ENCODE peak calls at places on chromosomes 3 and 15, in ten cellular contexts. S is uterus; A is SK-N-SH; Z is CD8-positive, alpha-beta T cell; Y is A549; F is fibroblast of lung; U is GM23338; X is hepatocyte; B is tibial nerve; J is neural progenitor cell. P is an unnamed sample. For H3K4me1, the result is how much of the 10 kb centered on the place peaks cover.

GRCh38 chr3:106193876-106194275 is 325.1 kb upstream of the CBLB start:
- DNase-seq in S (no peak), F (no peak), B (no peak), U (no peak), Y (no peak), J (no peak), Z (no peak), A (no peak), X (no peak), P (no peak)

GRCh38 chr3:139281512-139282196 is 62.2 kb upstream of the MRPS22 start:
- DNase-seq in S (no peak), U (no peak), A (peak), B (no peak), Y (no peak), J (no peak), Z (no peak), X (no peak), F (no peak), P (no peak)

GRCh38 chr15:62894322-62895085 is 148.0 kb upstream of the TPM1 start:
- DNase-seq in Z (no peak), A (no peak), U (no peak), J (no peak), B (no peak), S (no peak), Y (no peak), X (no peak), F (no peak), P (no peak)

GRCh38 chr3:47485812-47486211 is 10.1 kb upstream of the SCAP start:
- DNase-seq in Z (no peak), S (no peak), F (no peak), B (no peak), X (no peak), Y (no peak), U (no peak), J (no peak), A (no peak), P (no peak)

GRCh38 chr3:190266915-190267290 is 55.3 kb downstream of the CLDN1 start:
- DNase-seq in Z (no peak), J (no peak), S (no peak), X (no peak), Y (no peak), B (no peak), A (no peak), U (no peak), F (peak), P (no peak)

GRCh38 chr3:119375510-119375909 is 81.3 kb downstream of the ARHGAP31 start:
- DNase-seq in J (no peak), S (no peak), X (no peak), F (no peak), Z (no peak), U (no peak), B (no peak), A (no peak), Y (no peak), P (no peak)

GRCh38 chr3:191343115-191343514 is 12.8 kb upstream of the UTS2B start:
- DNase-seq in Z (no peak), X (no peak), B (no peak), A (no peak), U (no peak), S (no peak), Y (no peak), J (no peak), F (peak), P (no peak)

GRCh38 chr3:46944191-46944590 is 32.4 kb downstream of the CCDC12 start:
- DNase-seq in F (no peak), Y (no peak), A (no peak), Z (no peak), S (no peak), X (no peak), U (peak), B (no peak), J (no peak), P (no peak)

GRCh38 chr3:99651561-99651960 is 13.2 kb downstream of the COL8A1 start:
- DNase-seq in X (peak), A (no peak), Z (no peak), J (no peak), Y (no peak), U (no peak), S (peak), B (peak), F (peak), P (no peak)

GRCh38 chr3:89571707-89572106 is 464.3 kb downstream of the EPHA3 start:
- DNase-seq in S (no peak), B (no peak), Y (no peak), U (no peak), J (no peak), Z (no peak), X (no peak), F (peak), A (no peak), P (no peak)

GRCh38 chr15:98288091-98288590 is 327.6 kb downstream of the ARRDC4 start:
- DNase-seq in B (no peak), F (no peak), X (no peak), Z (no peak), Y (no peak), A (no peak), U (no peak), S (no peak), J (no peak), P (no peak)

GRCh38 chr3:25664066-25664809 is 469 bp downstream of the TOP2B start:
- DNase-seq in Z (peak), X (peak), B (peak), J (peak), U (peak), Y (peak), A (peak), S (peak), F (peak), P (peak)

GRCh38 chr15:77013786-77014136 is 18.8 kb downstream of the PSTPIP1 start:
- DNase-seq in X (no peak), F (no peak), J (no peak), B (no peak), U (no peak), S (no peak), A (no peak), Z (peak), Y (no peak), P (no peak)

GRCh38 chr3:46406786-46407611 is at the start of the genes CCR5AS and CCRL2:
- DNase-seq in Y (no peak), J (no peak), U (no peak), S (peak), A (no peak), B (peak), X (peak), F (peak), Z (peak), P (no peak)

GRCh38 chr3:135023985-135024658 is 229.1 kb downstream of the EPHB1 start:
- DNase-seq in Z (no peak), X (no peak), B (no peak), U (no peak), A (no peak), F (no peak), S (no peak), J (no peak), Y (no peak), P (no peak)

GRCh38 chr3:191235331-191236314 is 36.6 kb downstream of the OSTN start:
- DNase-seq in Z (no peak), A (no peak), Y (no peak), J (no peak), F (peak), X (no peak), B (no peak), U (no peak), S (no peak), P (no peak)

GRCh38 chr3:15647629-15648167 is 46.2 kb downstream of the BTD start:
- DNase-seq in U (no peak), Z (peak), F (peak), S (no peak), B (no peak), A (no peak), J (no peak), X (no peak), Y (no peak), P (no peak)

GRCh38 chr15:84598250-84598649 is 2.6 kb upstream of the ZSCAN2 start:
- DNase-seq in F (no peak), X (no peak), S (no peak), U (peak), J (peak), Z (peak), B (peak), Y (no peak), A (no peak), P (no peak)

GRCh38 chr3:105948108-105948507 is 79.3 kb upstream of the CBLB start:
- DNase-seq in J (no peak), S (no peak), Z (no peak), Y (no peak), X (no peak), B (no peak), A (no peak), U (no peak), F (no peak), P (no peak)

GRCh38 chr3:180912304-180913226 is at the start of gene FXR1:
- DNase-seq in F (peak), X (peak), J (peak), S (peak), B (peak), Z (peak), U (peak), Y (peak), A (peak), P (peak)

GRCh38 chr3:141266797-141267555 is 35.4 kb downstream of the PXYLP1 start:
- DNase-seq in J (no peak), X (no peak), S (no peak), U (no peak), Y (no peak), B (no peak), F (no peak), A (no peak), Z (peak), P (no peak)

GRCh38 chr3:120791958-120792357 is 49.4 kb downstream of the GTF2E1 start:
- DNase-seq in X (peak), A (no peak), J (no peak), Z (no peak), F (peak), B (no peak), Y (peak), S (no peak), U (no peak), P (no peak)
- H3K27ac ChIP-seq in X (no peak), A (no peak), J (no peak), Z (no peak), F (no peak), B (no peak), Y (peak), S (no peak), U (no peak), P (no peak)

GRCh38 chr15:28936481-28936881 is 50.7 kb downstream of the APBA2 start:
- DNase-seq in Y (no peak), J (no peak), A (no peak), X (no peak), Z (no peak), U (no peak), F (no peak), B (no peak), S (no peak), P (no peak)

GRCh38 chr15:28933710-28934445 is 48.1 kb downstream of the APBA2 start:
- DNase-seq in A (no peak), S (no peak), X (no peak), J (peak), F (no peak), Z (no peak), B (no peak), U (no peak), Y (no peak), P (no peak)

GRCh38 chr15:28934645-28935044 is 48.9 kb downstream of the APBA2 start:
- DNase-seq in Y (no peak), A (no peak), X (no peak), B (no peak), S (no peak), Z (no peak), F (no peak), J (no peak), U (no peak), P (no peak)

GRCh38 chr15:28936081-28936480 is 50.3 kb downstream of the APBA2 start:
- DNase-seq in Y (no peak), Z (no peak), A (no peak), X (no peak), F (no peak), J (no peak), U (no peak), S (no peak), B (no peak), P (no peak)

GRCh38 chr15:28935316-28935715 is 49.5 kb downstream of the APBA2 start:
- DNase-seq in B (no peak), A (no peak), Y (peak), S (no peak), U (peak), X (no peak), Z (peak), F (no peak), J (no peak), P (no peak)
- H3K4me1 ChIP-seq in B (under half), A (under half), Y (under half), S (under half), U (under half), X (under half), Z (half or more), F (under half), J (under half), P (under half)

GRCh38 chr3:196227629-196228493 is 11.5 kb downstream of the SLC51A start:
- DNase-seq in X (peak), B (no peak), S (no peak), J (no peak), A (no peak), U (peak), Z (no peak), Y (no peak), F (peak), P (no peak)
- TF ChIP-seq CTCF in X (no peak), B (no peak), S (no peak), J (no peak), A (no peak), U (no peak), Z (no peak), Y (no peak), F (no peak), P (no peak)

DNA sequence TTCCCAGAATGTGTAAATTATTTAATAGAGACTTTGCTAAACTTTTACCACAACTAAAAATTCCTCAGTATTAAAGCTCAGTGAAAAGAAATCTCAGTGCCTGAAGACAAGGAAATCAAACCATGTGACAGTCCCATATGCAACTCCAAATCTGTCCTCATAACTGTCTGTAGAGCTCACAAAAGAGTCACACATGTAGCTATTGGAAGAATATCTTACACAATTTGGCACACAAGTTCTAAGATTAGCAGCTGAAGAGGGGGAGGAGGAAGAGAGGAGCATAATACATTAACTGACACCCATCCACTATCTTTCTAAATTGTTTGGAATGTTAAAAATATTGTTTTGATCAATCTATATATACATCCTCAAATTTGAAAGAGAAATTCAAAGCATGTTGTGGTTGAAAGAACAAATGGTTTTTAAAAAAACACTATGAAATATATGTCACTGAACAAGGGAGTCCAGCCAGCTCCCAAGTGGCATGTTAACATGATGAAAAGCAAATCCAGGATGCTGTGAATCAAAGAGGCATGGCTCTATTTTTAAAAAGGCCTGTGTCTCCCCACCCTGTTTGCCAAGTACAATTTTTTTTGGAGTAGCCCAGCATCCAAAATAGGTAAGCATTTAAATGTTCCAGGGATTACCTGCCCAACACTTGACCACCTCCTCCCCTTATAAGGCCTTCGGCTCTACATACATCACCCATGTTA is 126.3 kb upstream of the NANOGP8 start:
- DNase-seq in Z (no peak), F (no peak), U (no peak), B (no peak), A (no peak), S (no peak), J (no peak), Y (no peak), X (no peak), P (no peak)
- H3K27ac ChIP-seq in Z (no peak), F (no peak), U (no peak), B (no peak), A (no peak), S (no peak), J (no peak), Y (no peak), X (no peak), P (no peak)

GRCh38 chr3:53169045-53169831 is 8.2 kb downstream of the PRKCD start:
- DNase-seq in F (no peak), A (peak), Y (no peak), X (no peak), S (no peak), Z (no peak), U (peak), B (no peak), J (peak), P (peak)
- H3K4me1 ChIP-seq in F (under half), A (under half), Y (under half), X (under half), S (under half), Z (under half), U (under half), B (half or more), J (under half), P (under half)

GRCh38 chr3:43155016-43155415 is 49.1 kb upstream of the POMGNT2 start:
- DNase-seq in X (no peak), U (no peak), Z (no peak), F (no peak), J (no peak), S (no peak), Y (no peak), B (no peak), A (no peak), P (no peak)

GRCh38 chr3:43152649-43153048 is 46.8 kb upstream of the POMGNT2 start:
- DNase-seq in S (no peak), Y (no peak), A (peak), F (peak), U (no peak), J (no peak), B (no peak), X (peak), Z (no peak), P (no peak)

GRCh38 chr3:43155464-43156121 is 49.7 kb upstream of the POMGNT2 start:
- DNase-seq in B (peak), F (peak), U (peak), A (no peak), Z (no peak), X (peak), Y (peak), J (peak), S (peak), P (peak)

GRCh38 chr3:43156812-43157455 is 51.1 kb upstream of the POMGNT2 start:
- DNase-seq in J (no peak), Z (no peak), A (no peak), S (no peak), F (no peak), B (peak), X (no peak), U (no peak), Y (no peak), P (no peak)

DNA sequence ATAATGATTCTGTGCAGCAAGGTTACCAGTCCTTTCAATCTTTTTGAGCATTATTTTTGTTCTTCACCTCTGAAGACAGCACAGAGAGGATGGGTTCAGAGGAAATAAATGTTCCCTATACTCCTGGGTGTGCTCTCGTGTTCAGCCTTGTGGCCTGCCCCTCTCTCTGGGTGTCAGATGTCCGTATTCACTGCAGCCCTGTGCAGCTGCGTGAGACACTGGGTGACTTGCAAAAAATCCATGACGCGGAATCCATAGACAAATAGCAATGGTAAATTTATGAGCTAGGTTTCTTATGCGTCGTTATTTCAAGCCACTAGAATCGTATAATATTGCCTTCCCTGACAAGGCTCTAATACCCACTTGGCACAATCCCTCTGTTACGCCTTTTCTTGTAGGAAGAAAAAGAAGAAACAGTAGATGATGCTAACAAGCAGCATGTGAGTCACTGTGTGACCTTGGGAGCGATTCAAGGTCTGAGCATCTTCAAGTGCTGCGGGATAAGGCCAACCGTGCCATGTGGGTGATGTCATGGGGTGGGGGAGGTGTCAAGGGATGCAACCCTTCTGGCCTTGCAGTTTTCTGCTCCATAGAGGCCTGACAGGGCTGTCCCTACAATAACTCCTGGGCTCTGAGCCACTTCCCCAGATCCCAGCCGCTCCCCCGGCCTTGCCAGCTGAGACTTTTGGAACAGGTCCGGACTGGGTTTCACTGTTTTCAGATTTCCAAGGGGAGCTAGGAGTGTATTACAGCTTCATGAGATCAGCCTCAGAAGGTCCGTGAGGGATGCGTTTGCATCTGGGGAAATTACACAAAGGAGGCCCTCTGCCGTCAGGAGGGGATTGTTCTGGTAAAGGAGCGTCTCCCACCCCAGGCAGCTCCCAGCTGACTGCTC is 47.6 kb upstream of the POMGNT2 start:
- DNase-seq in F (peak), A (no peak), Z (no peak), U (peak), J (peak), S (peak), X (peak), B (peak), Y (no peak), P (no peak)
- TF ChIP-seq CTCF in F (peak), A (no peak), Z (no peak), U (no peak), J (no peak), S (peak), X (peak), B (no peak), Y (no peak), P (no peak)

GRCh38 chr3:71486831-71487230 is 96.7 kb downstream of the FOXP1 start:
- DNase-seq in J (no peak), Y (no peak), Z (no peak), B (no peak), A (no peak), F (no peak), S (no peak), U (no peak), X (no peak), P (no peak)

GRCh38 chr3:71489315-71489761 is 94.2 kb downstream of the FOXP1 start:
- DNase-seq in S (no peak), A (no peak), U (no peak), Z (peak), J (no peak), B (no peak), Y (no peak), X (no peak), F (no peak), P (no peak)

GRCh38 chr3:71488882-71489281 is 94.6 kb downstream of the FOXP1 start:
- DNase-seq in Y (no peak), J (no peak), A (no peak), X (no peak), U (no peak), S (no peak), F (no peak), Z (no peak), B (no peak), P (no peak)

GRCh38 chr3:71487418-71487817 is 96.1 kb downstream of the FOXP1 start:
- DNase-seq in X (no peak), Z (no peak), Y (no peak), J (no peak), U (no peak), F (no peak), B (no peak), S (no peak), A (no peak), P (no peak)

DNA sequence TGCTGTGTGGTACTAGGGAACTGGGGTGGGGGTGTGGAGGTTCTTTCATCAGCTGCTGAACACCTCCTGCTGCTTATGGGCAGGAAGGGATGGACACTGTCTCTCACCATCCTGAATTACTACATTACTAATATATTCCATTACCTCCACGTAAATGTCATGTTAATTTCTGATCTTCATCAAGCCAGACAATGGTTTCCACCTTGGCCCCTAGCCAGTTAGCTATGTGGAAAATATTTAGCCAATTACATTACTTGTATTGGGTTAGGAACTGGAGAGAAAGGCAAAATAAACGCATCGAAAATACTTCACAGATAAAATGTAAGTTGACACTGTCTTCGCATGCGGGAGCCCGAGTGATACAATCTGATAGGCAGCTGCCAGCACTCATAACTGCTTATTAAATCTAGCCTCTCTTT is 95.1 kb downstream of the FOXP1 start:
- DNase-seq in U (no peak), F (no peak), X (no peak), B (no peak), Z (no peak), Y (no peak), A (peak), S (no peak), J (no peak), P (no peak)
- H3K27ac ChIP-seq in U (no peak), F (no peak), X (no peak), B (no peak), Z (peak), Y (no peak), A (peak), S (no peak), J (no peak), P (no peak)

P was measured in prostate gland.